ENCODE peak calls at places on chromosomes 1 and 21, in five cellular contexts. F is body of pancreas, S is K562, W is fibroblast of lung, V is PC-9. X is an unnamed sample. For H3K4me1, the result is how much of the 10 kb centered on the place peaks cover.

GRCh38 chr21:36471254-36471723 is 8.6 kb downstream of the CLDN14 start:
- DNase-seq in V (peak), F (no peak), S (no peak), W (peak), X (no peak)

GRCh38 chr1:172874950-172875349 is 175.8 kb downstream of the TNFSF18 start:
- DNase-seq in F (no peak), V (no peak), W (peak), S (no peak), X (no peak)

GRCh38 chr21:34737115-34737514 is 68.3 kb downstream of the CLIC6 start:
- DNase-seq in F (peak), W (peak), V (no peak), S (no peak), X (no peak)

GRCh38 chr1:208058212-208059155 is 147.6 kb upstream of the CD34 start:
- DNase-seq in F (no peak), W (no peak), V (no peak), S (no peak), X (no peak)

GRCh38 chr1:218880484-218881060 is 293.1 kb upstream of the LYPLAL1 start:
- DNase-seq in F (no peak), S (no peak), V (no peak), W (peak), X (peak)

GRCh38 chr1:85553416-85553815 is 27.1 kb upstream of the CCN1 start:
- DNase-seq in S (no peak), F (no peak), W (no peak), V (no peak), X (no peak)

GRCh38 chr1:233700338-233700737 is 86.4 kb downstream of the KCNK1 start:
- DNase-seq in V (no peak), W (no peak), F (no peak), S (no peak), X (no peak)

GRCh38 chr1:18010945-18011344 is 96.7 kb upstream of the IGSF21 start:
- DNase-seq in F (no peak), V (no peak), W (no peak), S (no peak), X (no peak)

GRCh38 chr1:107076846-107077245 is 20.4 kb downstream of the PRMT6 start:
- DNase-seq in S (no peak), F (no peak), V (peak), W (peak), X (no peak)

GRCh38 chr1:234533975-234534876 is 55.2 kb upstream of the TARBP1 start:
- DNase-seq in W (peak), S (no peak), V (peak), F (peak), X (peak)

GRCh38 chr21:45363921-45364463 is 41.0 kb upstream of the COL18A1 start:
- DNase-seq in V (peak), S (peak), W (peak), F (peak), X (peak)

GRCh38 chr1:101995984-101996731 is 568 bp downstream of the OLFM3 start:
- DNase-seq in V (no peak), S (no peak), F (no peak), W (no peak), X (no peak)

GRCh38 chr21:39097981-39098380 is 85.3 kb downstream of the PSMG1 start:
- DNase-seq in F (no peak), V (no peak), S (no peak), W (no peak), X (no peak)

GRCh38 chr21:31988492-31989285 is 115.9 kb downstream of the HUNK start:
- DNase-seq in S (no peak), W (no peak), V (no peak), F (no peak), X (no peak)

GRCh38 chr1:85307987-85308836 is 31.8 kb upstream of the BCL10 start:
- DNase-seq in W (peak), S (peak), V (peak), F (peak), X (peak)

GRCh38 chr1:77545970-77546369 is 136.5 kb downstream of the ZZZ3 start:
- DNase-seq in V (no peak), W (peak), F (no peak), S (no peak), X (no peak)

GRCh38 chr1:206655471-206655882 is 20.1 kb downstream of the DYRK3 start:
- DNase-seq in S (no peak), V (no peak), W (no peak), F (peak), X (no peak)

GRCh38 chr1:172239894-172240293 is 180.6 kb upstream of the C1orf105 start:
- DNase-seq in W (no peak), V (no peak), S (no peak), F (no peak), X (no peak)

GRCh38 chr1:234602334-234603220 is 7.4 kb downstream of the IRF2BP2 start:
- DNase-seq in W (peak), V (peak), S (peak), F (peak), X (peak)

GRCh38 chr1:16075337-16076002 is 2.0 kb upstream of the FAM131C start:
- DNase-seq in W (peak), V (no peak), S (no peak), F (no peak), X (peak)

GRCh38 chr1:87600848-87601247 is 272.2 kb downstream of the LMO4 start:
- DNase-seq in F (no peak), V (no peak), S (no peak), W (no peak), X (no peak)

GRCh38 chr1:84702143-84702542 is 11.9 kb upstream of the SSX2IP start:
- DNase-seq in W (no peak), F (no peak), V (no peak), S (no peak), X (no peak)

GRCh38 chr1:175129997-175130648 is 62.5 kb downstream of the KIAA0040 start:
- DNase-seq in F (no peak), S (peak), V (no peak), W (peak), X (no peak)

GRCh38 chr1:171210355-171210754 is 25.3 kb downstream of the FMO2 start:
- DNase-seq in F (peak), W (no peak), S (no peak), V (no peak), X (no peak)

GRCh38 chr1:118785246-118785645 is 202.9 kb downstream of the TBX15 start:
- DNase-seq in F (no peak), S (no peak), V (no peak), W (peak), X (no peak)

GRCh38 chr1:11064942-11065341 is 5.1 kb upstream of the SRM start:
- DNase-seq in F (no peak), W (no peak), S (no peak), V (no peak), X (no peak)

GRCh38 chr1:160219062-160219929 is 14.1 kb downstream of the PEA15 start:
- DNase-seq in F (peak), V (peak), W (peak), S (no peak), X (peak)

DNA sequence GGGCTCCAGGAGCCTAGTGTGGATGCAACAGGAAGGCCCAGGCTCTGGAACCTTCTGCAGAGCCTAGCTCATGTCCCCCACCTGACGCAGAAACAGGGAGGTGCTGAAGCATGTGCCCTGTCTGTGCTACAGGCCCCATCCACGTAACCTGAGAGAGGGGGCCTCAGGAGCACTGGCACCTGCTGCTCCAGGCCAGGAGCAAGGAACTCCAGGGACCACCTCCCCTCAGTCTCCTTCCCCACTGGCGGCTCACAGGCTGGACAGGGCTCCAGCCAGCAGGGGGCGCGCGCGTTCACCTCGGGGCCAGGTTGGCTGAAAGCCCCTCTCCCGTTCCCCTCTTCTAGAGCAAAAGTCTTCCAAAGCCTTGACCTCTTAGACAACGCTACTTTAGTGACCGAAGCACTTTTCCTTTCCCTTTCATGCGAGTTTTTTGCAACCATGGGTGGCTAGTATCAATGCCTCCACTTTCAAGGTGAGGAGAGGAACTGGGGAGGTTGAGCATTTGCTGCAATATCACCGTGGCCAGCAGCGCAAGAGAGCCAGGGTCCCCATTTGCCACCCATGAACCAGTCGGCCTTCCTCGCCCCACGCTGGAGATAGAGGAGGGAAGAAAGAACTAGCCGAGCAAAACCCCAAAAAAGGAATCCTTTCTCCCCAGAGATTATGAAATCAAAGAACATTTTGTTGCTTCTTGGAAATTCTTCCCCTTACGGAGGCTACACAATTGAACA is 52.4 kb upstream of the GPR157 start:
- DNase-seq in F (peak), S (peak), V (peak), W (peak), X (peak)
- H3K4me1 ChIP-seq in F (under half), S (under half), V (under half), W (under half), X (under half)

GRCh38 chr1:41045740-41046139 is 24.2 kb upstream of the SLFNL1 start:
- DNase-seq in S (no peak), F (peak), V (peak), W (peak), X (no peak)
- H3K27ac ChIP-seq in S (no peak), F (peak), V (no peak), W (no peak), X (peak)

GRCh38 chr1:152745289-152745704 is 12.5 kb upstream of the KPRP start:
- DNase-seq in S (no peak), W (peak), F (no peak), V (no peak), X (no peak)
- TF ChIP-seq CTCF in S (peak), W (no peak), F (no peak), V (peak), X (no peak)

GRCh38 chr1:21575351-21575942 is 66.2 kb downstream of the ALPL start:
- DNase-seq in W (no peak), V (no peak), S (no peak), F (no peak), X (no peak)
- H3K4me1 ChIP-seq in W (under half), V (under half), S (under half), F (under half), X (under half)

GRCh38 chr1:59132353-59132752 is 164.5 kb upstream of the FGGY start:
- DNase-seq in W (no peak), F (no peak), V (no peak), S (no peak), X (no peak)
- H3K27ac ChIP-seq in W (no peak), F (peak), V (no peak), S (no peak), X (no peak)

GRCh38 chr1:41366428-41367101 is 5.3 kb downstream of the FOXO6 start:
- DNase-seq in W (no peak), S (peak), F (no peak), V (peak), X (no peak)

GRCh38 chr1:41367102-41367537 is 5.9 kb downstream of the FOXO6 start:
- DNase-seq in W (no peak), V (no peak), F (no peak), S (no peak), X (no peak)

GRCh38 chr1:41365320-41365633 is 4.0 kb downstream of the FOXO6 start:
- DNase-seq in S (no peak), W (no peak), V (no peak), F (no peak), X (no peak)

GRCh38 chr1:41364444-41365319 is 3.4 kb downstream of the FOXO6 start:
- DNase-seq in W (no peak), S (no peak), V (no peak), F (no peak), X (no peak)

GRCh38 chr1:41365772-41366427 is 4.7 kb downstream of the FOXO6 start:
- DNase-seq in F (peak), V (peak), S (no peak), W (no peak), X (no peak)
- TF ChIP-seq CTCF in F (no peak), V (no peak), S (no peak), W (no peak), X (no peak)

GRCh38 chr1:201304126-201304525 is 20.8 kb downstream of the PKP1 start:
- DNase-seq in F (no peak), S (no peak), V (no peak), W (no peak), X (no peak)
- H3K4me1 ChIP-seq in F (under half), S (under half), V (under half), W (under half), X (under half)

DNA sequence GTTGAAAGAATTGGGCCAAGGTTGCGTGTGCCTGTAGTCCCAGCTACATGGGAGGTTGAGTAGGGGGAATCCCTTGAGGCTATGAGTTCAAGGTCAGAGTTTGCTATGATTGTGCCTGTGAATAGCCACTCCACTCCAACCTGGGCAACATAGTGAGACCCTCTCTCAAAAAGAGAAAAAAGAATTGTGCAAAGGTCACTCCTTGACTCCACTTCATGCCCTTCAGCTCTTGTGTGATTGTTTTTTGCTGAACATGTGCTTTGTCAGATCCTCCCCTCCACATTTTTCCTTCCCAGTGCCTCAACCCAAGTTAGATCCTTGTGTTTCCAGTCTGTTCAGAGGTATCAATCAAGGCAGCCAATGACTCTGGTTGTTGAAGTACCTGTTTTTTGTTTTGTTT is 8.5 kb downstream of the TXNIP start:
- DNase-seq in S (no peak), V (no peak), F (no peak), W (no peak), X (peak)
- H3K27ac ChIP-seq in S (no peak), V (no peak), F (no peak), W (no peak), X (no peak)

DNA sequence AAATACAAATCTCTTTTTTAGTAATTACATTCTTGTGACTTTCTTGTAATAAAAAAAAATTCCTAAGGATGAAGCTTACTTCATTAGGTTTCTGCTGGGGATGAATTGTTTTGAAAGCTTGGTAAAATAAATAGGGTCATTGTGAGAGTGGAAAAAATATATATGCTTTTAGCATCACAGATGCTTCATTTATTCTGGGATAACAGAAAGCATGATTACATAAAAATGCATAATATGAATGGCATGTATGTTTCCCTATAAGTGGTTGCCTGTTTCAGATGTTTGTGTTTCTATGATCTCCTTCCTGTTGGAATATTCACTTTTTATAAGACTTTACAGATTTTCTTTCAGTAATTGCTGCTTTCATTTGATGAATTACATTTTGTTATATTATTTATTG is 42.3 kb downstream of the HMCN1 start:
- DNase-seq in W (peak), V (no peak), F (no peak), S (no peak), X (no peak)
- TF ChIP-seq CTCF in W (no peak), V (no peak), F (no peak), S (no peak), X (no peak)